ENCODE peak calls at places on chromosomes 7 and 10, in five cellular contexts. One of them, this sample, is unnamed.
A peak's percentile ranks its signal among the peaks of the same experiment; 100 is the strongest.

GRCh38 chr10:132939957-132940790 is 2.2 kb downstream of the CFAP46 start:
- DNase-seq in NCI-H748 treated with DMSO at 0.1 percent for 48 hours: no peak
- DNase-seq in transverse colon: peak; percentile 35
- DNase-seq in GM23248: peak; percentile 76
- DNase-seq in AG09319: peak; percentile 8
- DNase-seq in this sample: no peak

GRCh38 chr7:44218418-44219201 is 17.8 kb downstream of the YKT6 start:
- DNase-seq in transverse colon: no peak
- DNase-seq in AG09319: no peak
- DNase-seq in NCI-H748 treated with DMSO at 0.1 percent for 48 hours: no peak
- DNase-seq in GM23248: no peak
- DNase-seq in this sample: no peak

GRCh38 chr10:15131330-15131729 is 34.2 kb downstream of the RPP38 start:
- DNase-seq in transverse colon: no peak
- DNase-seq in NCI-H748 treated with DMSO at 0.1 percent for 48 hours: no peak
- DNase-seq in AG09319: no peak
- DNase-seq in GM23248: no peak
- DNase-seq in this sample: no peak

GRCh38 chr7:69739182-69739581 is 140.9 kb downstream of the AUTS2 start:
- DNase-seq in AG09319: no peak
- DNase-seq in NCI-H748 treated with DMSO at 0.1 percent for 48 hours: no peak
- DNase-seq in GM23248: no peak
- DNase-seq in transverse colon: no peak
- DNase-seq in this sample: no peak

GRCh38 chr7:4791738-4792536 is 16.5 kb downstream of the AP5Z1 start:
- DNase-seq in GM23248: peak; percentile 88
- DNase-seq in transverse colon: peak; percentile 62
- DNase-seq in AG09319: peak; percentile 8
- DNase-seq in NCI-H748 treated with DMSO at 0.1 percent for 48 hours: no peak
- DNase-seq in this sample: no peak

GRCh38 chr7:134434701-134435100 is 24.2 kb downstream of the AKR1B1 start:
- DNase-seq in transverse colon: no peak
- DNase-seq in GM23248: peak; percentile 19
- DNase-seq in AG09319: no peak
- DNase-seq in NCI-H748 treated with DMSO at 0.1 percent for 48 hours: no peak
- DNase-seq in this sample: no peak

GRCh38 chr10:45653454-45653853 is 19.1 kb downstream of the ZFAND4 start:
- DNase-seq in NCI-H748 treated with DMSO at 0.1 percent for 48 hours: no peak
- DNase-seq in AG09319: no peak
- DNase-seq in transverse colon: no peak
- DNase-seq in GM23248: no peak
- DNase-seq in this sample: no peak

GRCh38 chr7:79647711-79648110 is 194.2 kb upstream of the MAGI2 start:
- DNase-seq in NCI-H748 treated with DMSO at 0.1 percent for 48 hours: no peak
- DNase-seq in AG09319: no peak
- DNase-seq in GM23248: no peak
- DNase-seq in transverse colon: no peak
- DNase-seq in this sample: no peak

GRCh38 chr7:149239345-149240143 is at the start of gene ZNF212:
- DNase-seq in GM23248: peak; percentile 96
- DNase-seq in transverse colon: peak; percentile 92
- DNase-seq in NCI-H748 treated with DMSO at 0.1 percent for 48 hours: peak; percentile 73
- DNase-seq in AG09319: peak; percentile 54
- DNase-seq in this sample: no peak

GRCh38 chr7:16084875-16085274 is 336.5 kb downstream of the CRPPA start:
- DNase-seq in GM23248: no peak
- DNase-seq in NCI-H748 treated with DMSO at 0.1 percent for 48 hours: no peak
- DNase-seq in transverse colon: no peak
- DNase-seq in AG09319: no peak
- DNase-seq in this sample: no peak

GRCh38 chr7:53541467-53541866 is 506.0 kb downstream of the POM121L12 start:
- DNase-seq in transverse colon: no peak
- DNase-seq in NCI-H748 treated with DMSO at 0.1 percent for 48 hours: peak; percentile 29
- DNase-seq in GM23248: no peak
- DNase-seq in AG09319: no peak
- DNase-seq in this sample: no peak

GRCh38 chr10:10533417-10533816 is 484.3 kb upstream of the CELF2 start:
- DNase-seq in transverse colon: no peak
- DNase-seq in AG09319: no peak
- DNase-seq in NCI-H748 treated with DMSO at 0.1 percent for 48 hours: no peak
- DNase-seq in GM23248: peak; percentile 51
- DNase-seq in this sample: peak; percentile 1

GRCh38 chr10:73906524-73907447 is 4.1 kb upstream of the PLAU start:
- DNase-seq in transverse colon: peak; percentile 49
- DNase-seq in NCI-H748 treated with DMSO at 0.1 percent for 48 hours: no peak
- DNase-seq in GM23248: peak; percentile 97
- DNase-seq in AG09319: peak; percentile 96
- DNase-seq in this sample: peak; percentile 92

GRCh38 chr7:139830292-139830691 is 1.2 kb downstream of the TBXAS1 start:
- DNase-seq in transverse colon: no peak
- DNase-seq in GM23248: no peak
- DNase-seq in NCI-H748 treated with DMSO at 0.1 percent for 48 hours: no peak
- DNase-seq in AG09319: no peak
- DNase-seq in this sample: no peak

GRCh38 chr10:792792-793100 is 103.3 kb upstream of the DIP2C start:
- DNase-seq in transverse colon: no peak
- DNase-seq in GM23248: peak; percentile 51
- DNase-seq in AG09319: no peak
- DNase-seq in NCI-H748 treated with DMSO at 0.1 percent for 48 hours: no peak
- DNase-seq in this sample: no peak

GRCh38 chr10:89032141-89032814 is 41.7 kb downstream of the FAS start:
- DNase-seq in GM23248: peak; percentile 93
- DNase-seq in AG09319: peak; percentile 52
- DNase-seq in transverse colon: no peak
- DNase-seq in NCI-H748 treated with DMSO at 0.1 percent for 48 hours: no peak
- DNase-seq in this sample: no peak

GRCh38 chr10:32941357-32941756 is 16.7 kb downstream of the ITGB1 start:
- DNase-seq in NCI-H748 treated with DMSO at 0.1 percent for 48 hours: no peak
- DNase-seq in AG09319: no peak
- DNase-seq in transverse colon: no peak
- DNase-seq in GM23248: no peak
- DNase-seq in this sample: no peak

GRCh38 chr10:14184841-14185500 is 145.8 kb downstream of the FRMD4A start:
- DNase-seq in GM23248: no peak
- DNase-seq in AG09319: no peak
- DNase-seq in transverse colon: peak; percentile 31
- DNase-seq in NCI-H748 treated with DMSO at 0.1 percent for 48 hours: no peak
- DNase-seq in this sample: no peak

GRCh38 chr7:19698331-19698730 is 10.5 kb downstream of the POLR1F start:
- DNase-seq in AG09319: no peak
- DNase-seq in GM23248: no peak
- DNase-seq in transverse colon: no peak
- DNase-seq in NCI-H748 treated with DMSO at 0.1 percent for 48 hours: no peak
- DNase-seq in this sample: no peak

GRCh38 chr10:101140084-101140949 is 9.2 kb downstream of the TLX1 start:
- DNase-seq in GM23248: no peak
- DNase-seq in AG09319: no peak
- DNase-seq in NCI-H748 treated with DMSO at 0.1 percent for 48 hours: no peak
- DNase-seq in transverse colon: no peak
- DNase-seq in this sample: no peak

GRCh38 chr10:4865945-4866661 is 40.1 kb downstream of the AKR1E2 start:
- DNase-seq in AG09319: no peak
- DNase-seq in transverse colon: no peak
- DNase-seq in NCI-H748 treated with DMSO at 0.1 percent for 48 hours: no peak
- DNase-seq in GM23248: peak; percentile 2
- DNase-seq in this sample: no peak

GRCh38 chr7:55144955-55145342 is 126.1 kb downstream of the EGFR start:
- DNase-seq in NCI-H748 treated with DMSO at 0.1 percent for 48 hours: no peak
- DNase-seq in GM23248: no peak
- DNase-seq in AG09319: no peak
- DNase-seq in transverse colon: no peak
- DNase-seq in this sample: no peak

GRCh38 chr7:100888529-100888987 is 957 bp downstream of the UFSP1 start:
- DNase-seq in transverse colon: no peak
- DNase-seq in GM23248: peak; percentile 43
- DNase-seq in NCI-H748 treated with DMSO at 0.1 percent for 48 hours: no peak
- DNase-seq in AG09319: no peak
- DNase-seq in this sample: no peak

GRCh38 chr10:6083523-6084475 is 5.0 kb upstream of the RBM17 start:
- DNase-seq in AG09319: no peak
- DNase-seq in NCI-H748 treated with DMSO at 0.1 percent for 48 hours: no peak
- DNase-seq in transverse colon: no peak
- DNase-seq in GM23248: peak; percentile 23
- DNase-seq in this sample: no peak

GRCh38 chr7:78523903-78524302 is 725.3 kb downstream of the PHTF2 start:
- DNase-seq in NCI-H748 treated with DMSO at 0.1 percent for 48 hours: no peak
- DNase-seq in transverse colon: no peak
- DNase-seq in AG09319: no peak
- DNase-seq in GM23248: no peak
- DNase-seq in this sample: no peak

GRCh38 chr7:94350729-94351128 is 44.0 kb upstream of the COL1A2 start:
- DNase-seq in NCI-H748 treated with DMSO at 0.1 percent for 48 hours: peak; percentile 81
- DNase-seq in AG09319: no peak
- DNase-seq in GM23248: no peak
- DNase-seq in transverse colon: no peak
- DNase-seq in this sample: no peak

GRCh38 chr7:3272691-3273141 is 28.3 kb upstream of the SDK1 start:
- DNase-seq in transverse colon: no peak
- DNase-seq in NCI-H748 treated with DMSO at 0.1 percent for 48 hours: no peak
- DNase-seq in AG09319: peak; percentile 36
- DNase-seq in GM23248: no peak
- DNase-seq in this sample: no peak

GRCh38 chr7:117274951-117275350 is 47.9 kb downstream of the WNT2 start:
- DNase-seq in transverse colon: no peak
- DNase-seq in AG09319: no peak
- DNase-seq in GM23248: peak; percentile 68
- DNase-seq in NCI-H748 treated with DMSO at 0.1 percent for 48 hours: no peak
- DNase-seq in this sample: no peak

GRCh38 chr7:73746378-73746777 is 7.8 kb upstream of the ABHD11 start:
- DNase-seq in GM23248: no peak
- DNase-seq in NCI-H748 treated with DMSO at 0.1 percent for 48 hours: no peak
- DNase-seq in transverse colon: no peak
- DNase-seq in AG09319: no peak
- DNase-seq in this sample: no peak

GRCh38 chr10:71471957-71472365 is 75.2 kb downstream of the CDH23 start:
- DNase-seq in transverse colon: no peak
- DNase-seq in NCI-H748 treated with DMSO at 0.1 percent for 48 hours: no peak
- DNase-seq in GM23248: no peak
- DNase-seq in AG09319: no peak
- DNase-seq in this sample: no peak

GRCh38 chr10:21437770-21438382 is 87.6 kb downstream of the SKIDA1 start:
- DNase-seq in GM23248: no peak
- DNase-seq in AG09319: no peak
- DNase-seq in transverse colon: no peak
- DNase-seq in NCI-H748 treated with DMSO at 0.1 percent for 48 hours: no peak
- DNase-seq in this sample: no peak

GRCh38 chr10:71975087-71975890 is 11.1 kb downstream of the CHST3 start:
- DNase-seq in NCI-H748 treated with DMSO at 0.1 percent for 48 hours: no peak
- DNase-seq in AG09319: no peak
- DNase-seq in transverse colon: peak; percentile 55
- DNase-seq in GM23248: peak; percentile 71
- DNase-seq in this sample: no peak

GRCh38 chr10:119268871-119269506 is 61.6 kb downstream of the GRK5 start:
- DNase-seq in AG09319: no peak
- DNase-seq in transverse colon: no peak
- DNase-seq in GM23248: no peak
- DNase-seq in NCI-H748 treated with DMSO at 0.1 percent for 48 hours: no peak
- DNase-seq in this sample: no peak

GRCh38 chr7:157819517-157819807 is 482.7 kb downstream of the DNAJB6 start:
- DNase-seq in NCI-H748 treated with DMSO at 0.1 percent for 48 hours: no peak
- DNase-seq in AG09319: no peak
- DNase-seq in GM23248: no peak
- DNase-seq in transverse colon: no peak
- DNase-seq in this sample: no peak

GRCh38 chr10:110932505-110933180 is 13.2 kb downstream of the SHOC2 start:
- DNase-seq in NCI-H748 treated with DMSO at 0.1 percent for 48 hours: no peak
- DNase-seq in transverse colon: no peak
- DNase-seq in GM23248: peak; percentile 25
- DNase-seq in AG09319: no peak
- DNase-seq in this sample: no peak